ENCODE peak calls at places on chromosomes 12 and 14, in eight cellular contexts. H is transverse colon, T is SK-N-MC, C is endothelial cell of umbilical vein, K is GM12891, I is stomach, F is HCT116, Q is spleen. M is an unnamed sample.

GRCh38 chr12:11787921-11788849 is 138.7 kb downstream of the ETV6 start:
- DNase-seq in H (no peak), T (no peak), C (no peak), K (no peak), I (no peak), F (no peak), Q (no peak), M (no peak)

GRCh38 chr14:33184587-33184986 is 245.9 kb downstream of the NPAS3 start:
- DNase-seq in H (no peak), T (no peak), C (peak; percentile 14), K (no peak), I (no peak), F (no peak), Q (no peak), M (no peak)

GRCh38 chr12:28177461-28177860 is 12.8 kb upstream of the CCDC91 start:
- DNase-seq in H (no peak), T (no peak), C (no peak), K (no peak), I (no peak), F (no peak), Q (no peak), M (no peak)

GRCh38 chr12:104603545-104603973 is 146.8 kb downstream of the CHST11 start:
- DNase-seq in H (no peak), T (no peak), C (no peak), K (no peak), I (no peak), F (peak; percentile 74), Q (no peak), M (no peak)

GRCh38 chr14:105853089-105853906 is 326.9 kb downstream of the TMEM121 start:
- DNase-seq in H (peak; percentile 7), T (no peak), C (no peak), K (no peak), I (no peak), F (no peak), Q (peak; percentile 81), M (no peak)

GRCh38 chr12:101356794-101357193 is 50.8 kb downstream of the ARL1 start:
- DNase-seq in H (no peak), T (no peak), C (no peak), K (no peak), I (no peak), F (no peak), Q (no peak), M (no peak)

GRCh38 chr12:100826323-100826722 is 31.7 kb downstream of the ANO4 start:
- DNase-seq in H (peak; percentile 17), T (peak; percentile 16), C (peak; percentile 26), K (no peak), I (peak; percentile 25), F (peak; percentile 13), Q (no peak), M (peak; percentile 3)

GRCh38 chr14:34213332-34213731 is 248.7 kb downstream of the SPTSSA start:
- DNase-seq in H (no peak), T (no peak), C (no peak), K (no peak), I (no peak), F (no peak), Q (no peak), M (no peak)

GRCh38 chr14:60965402-60965801 is 15.5 kb downstream of the TRMT5 start:
- DNase-seq in H (no peak), T (no peak), C (peak; percentile 81), K (no peak), I (no peak), F (no peak), Q (no peak), M (no peak)

GRCh38 chr12:58592817-58593216 is 327.5 kb downstream of the LRIG3 start:
- DNase-seq in H (no peak), T (no peak), C (no peak), K (no peak), I (no peak), F (no peak), Q (no peak), M (no peak)
- TF ChIP-seq POLR2AphosphoS5 in H (peak; percentile 45), T (no peak), C (no peak), K (no peak), I (no peak), F (no peak), Q (no peak), M (no peak)

GRCh38 chr12:30931222-30931621 is 4.7 kb downstream of the TSPAN11 start:
- DNase-seq in H (no peak), T (no peak), C (no peak), K (no peak), I (no peak), F (no peak), Q (no peak), M (no peak)
- TF ChIP-seq POLR2AphosphoS5 in H (no peak), T (no peak), C (no peak), K (no peak), I (no peak), F (no peak), Q (no peak), M (no peak)

GRCh38 chr12:24591079-24591626 is 357.7 kb downstream of the BCAT1 start:
- DNase-seq in H (no peak), T (no peak), C (no peak), K (no peak), I (no peak), F (no peak), Q (no peak), M (no peak)
- TF ChIP-seq POLR2AphosphoS5 in H (no peak), T (no peak), C (no peak), K (no peak), I (no peak), F (no peak), Q (no peak), M (no peak)

DNA sequence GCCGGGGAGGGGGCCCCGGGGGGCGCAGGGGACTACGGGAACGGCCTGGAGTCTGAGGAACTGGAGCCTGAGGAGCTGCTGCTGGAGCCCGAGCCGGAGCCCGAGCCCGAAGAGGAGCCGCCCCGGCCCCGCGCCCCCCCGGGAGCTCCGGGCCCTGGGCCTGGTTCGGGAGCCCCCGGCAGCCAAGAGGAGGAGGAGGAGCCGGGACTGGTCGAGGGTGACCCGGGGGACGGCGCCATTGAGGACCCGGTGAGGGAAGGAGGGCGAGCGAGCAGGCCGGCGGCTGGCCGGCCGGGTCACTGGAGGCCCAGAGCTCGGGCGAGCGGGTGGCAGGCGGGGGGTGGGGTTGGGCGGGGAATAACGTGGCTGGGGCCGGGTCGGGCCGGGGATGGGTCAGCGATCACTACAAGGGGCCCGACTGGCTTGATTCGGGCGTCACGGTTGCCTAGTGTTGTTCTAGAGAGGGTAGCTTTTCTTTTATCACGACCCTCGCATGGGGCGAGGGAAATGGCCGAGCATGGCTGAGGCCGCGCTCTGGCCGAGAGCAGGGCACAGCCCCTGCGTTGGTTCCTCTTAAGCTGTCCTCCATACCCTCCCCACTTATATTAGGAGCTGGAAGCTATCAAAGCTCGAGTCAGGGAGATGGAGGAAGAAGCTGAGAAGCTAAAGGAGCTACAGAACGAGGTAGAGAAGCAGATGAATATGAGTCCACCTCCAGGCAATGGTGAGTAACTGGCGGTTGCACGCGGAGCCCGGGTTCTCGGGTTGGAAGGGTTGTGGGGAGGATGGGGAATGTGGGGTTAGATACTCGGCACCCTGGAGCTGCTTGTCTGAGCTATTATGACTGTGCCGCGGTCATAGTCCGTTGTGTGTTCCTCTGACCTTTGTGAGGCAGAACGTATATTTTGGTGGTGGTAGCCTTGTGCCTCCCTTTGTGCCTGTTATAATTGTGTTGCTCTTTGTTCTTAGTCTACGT is 603 bp downstream of the PABPN1 start:
- DNase-seq in H (peak; percentile 58), T (no peak), C (peak; percentile 50), K (no peak), I (peak; percentile 52), F (no peak), Q (peak; percentile 84), M (peak; percentile 33)
- TF ChIP-seq POLR2AphosphoS5 in H (peak; percentile 48), T (peak; percentile 42), C (no peak), K (peak; percentile 69), I (peak; percentile 4), F (peak; percentile 19), Q (peak; percentile 47), M (peak; percentile 66)

GRCh38 chr12:88833641-88834116 is 253.4 kb upstream of the KITLG start:
- DNase-seq in H (no peak), T (no peak), C (no peak), K (no peak), I (no peak), F (no peak), Q (no peak), M (no peak)
- TF ChIP-seq POLR2AphosphoS5 in H (peak; percentile 39), T (no peak), C (no peak), K (no peak), I (no peak), F (no peak), Q (no peak), M (no peak)

GRCh38 chr14:69055125-69055524 is 76.0 kb upstream of the ACTN1 start:
- DNase-seq in H (no peak), T (no peak), C (peak; percentile 88), K (no peak), I (no peak), F (no peak), Q (no peak), M (no peak)

GRCh38 chr14:69064596-69064995 is 85.5 kb upstream of the ACTN1 start:
- DNase-seq in H (no peak), T (no peak), C (no peak), K (no peak), I (no peak), F (no peak), Q (no peak), M (no peak)

GRCh38 chr14:69055973-69056372 is 76.9 kb upstream of the ACTN1 start:
- DNase-seq in H (no peak), T (no peak), C (no peak), K (no peak), I (no peak), F (no peak), Q (no peak), M (no peak)

GRCh38 chr14:69056389-69056788 is 77.3 kb upstream of the ACTN1 start:
- DNase-seq in H (no peak), T (no peak), C (peak; percentile 53), K (no peak), I (no peak), F (peak; percentile 6), Q (no peak), M (no peak)

DNA sequence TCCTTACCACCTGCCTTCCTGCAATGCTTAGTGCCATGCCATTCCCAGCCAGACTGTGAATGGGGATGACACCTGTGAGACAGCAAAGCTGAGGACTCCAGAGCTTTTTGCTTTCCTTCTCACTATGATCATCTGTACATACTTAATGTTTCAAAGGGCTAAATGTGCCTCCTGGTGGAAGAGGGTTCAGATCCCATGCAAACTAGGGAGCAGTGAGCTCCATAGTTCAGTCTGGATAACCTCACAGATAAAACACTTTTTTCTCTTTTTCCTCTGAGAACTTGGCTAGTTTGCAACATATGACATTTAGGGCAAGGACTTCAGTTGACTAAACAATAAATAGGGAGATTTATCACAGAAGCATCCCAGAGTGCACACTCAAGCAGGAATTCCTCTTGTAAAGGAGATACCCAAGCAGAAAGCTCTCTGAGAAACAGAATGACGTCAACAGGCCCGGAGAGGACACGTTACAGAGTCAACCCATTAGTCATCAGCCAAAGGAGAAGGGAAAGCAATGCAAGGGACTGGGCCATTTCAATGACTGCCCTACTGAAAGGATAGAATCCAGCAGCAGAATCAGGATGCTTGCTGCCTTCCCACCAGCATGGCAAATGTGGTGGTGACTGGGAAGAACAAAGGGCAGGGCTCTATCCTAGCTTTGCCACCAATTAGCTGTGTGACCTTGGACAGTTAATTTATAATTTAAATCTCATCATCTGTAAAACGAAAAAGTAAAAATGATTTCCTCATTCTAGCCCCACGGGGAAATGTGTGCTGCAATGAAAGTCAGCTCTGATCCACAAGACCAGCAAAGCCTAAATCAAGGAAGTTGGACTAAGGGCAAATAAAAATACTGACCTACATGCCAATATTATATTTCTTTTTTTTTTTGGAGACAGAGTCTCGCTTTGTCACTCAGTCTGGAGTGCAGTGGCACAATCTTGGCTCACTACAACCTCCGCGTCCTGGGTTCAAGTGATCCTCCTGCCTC is 80.9 kb upstream of the ACTN1 start:
- DNase-seq in H (peak; percentile 40), T (no peak), C (peak; percentile 51), K (no peak), I (no peak), F (no peak), Q (no peak), M (no peak)
- TF ChIP-seq POLR2AphosphoS5 in H (peak; percentile 66), T (no peak), C (no peak), K (no peak), I (no peak), F (no peak), Q (no peak), M (no peak)